ENCODE peak calls at places on chromosomes 6 and 20, in four cellular contexts. I is fibroblast of lung, L is IMR-90, D is stomach. H is an unnamed sample.

GRCh38 chr6:151630991-151631655 is 137.3 kb downstream of the CCDC170 start:
- DNase-seq in I (no peak), L (no peak), D (no peak), H (no peak)

GRCh38 chr6:156427345-156427744 is 349.8 kb upstream of the ARID1B start:
- DNase-seq in L (peak; percentile 91), D (no peak), I (peak; percentile 90), H (peak; percentile 91)

GRCh38 chr6:26216886-26217713 is 129.9 kb downstream of the HFE start:
- DNase-seq in I (peak; percentile 92), D (peak; percentile 84), L (peak; percentile 90), H (peak; percentile 48)

GRCh38 chr6:4647414-4648365 is 128.5 kb upstream of the CDYL start:
- DNase-seq in L (peak; percentile 84), D (peak; percentile 72), I (peak; percentile 82), H (no peak)

GRCh38 chr6:151916680-151917164 is 109.2 kb downstream of the ESR1 start:
- DNase-seq in D (no peak), L (no peak), I (peak; percentile 65), H (peak; percentile 91)

GRCh38 chr20:408843-409696 is 971 bp downstream of the RBCK1 start:
- DNase-seq in L (no peak), I (no peak), D (no peak), H (no peak)

GRCh38 chr6:158174514-158174913 is 6.4 kb downstream of the GTF2H5 start:
- DNase-seq in L (peak; percentile 95), I (peak; percentile 95), D (no peak), H (peak; percentile 83)

GRCh38 chr20:48394415-48395081 is 433.3 kb downstream of the PREX1 start:
- DNase-seq in L (no peak), I (no peak), D (no peak), H (no peak)

GRCh38 chr20:56575157-56575556 is 42.1 kb downstream of the FAM209B start:
- DNase-seq in D (no peak), I (no peak), L (no peak), H (no peak)

GRCh38 chr20:63106108-63106764 is 99.5 kb upstream of the BHLHE23 start:
- DNase-seq in I (peak; percentile 31), D (peak; percentile 89), L (peak; percentile 4), H (no peak)

GRCh38 chr6:33656844-33657243 is 35.7 kb downstream of the ITPR3 start:
- DNase-seq in D (no peak), L (no peak), I (no peak), H (no peak)

GRCh38 chr20:36466089-36466488 is 75.2 kb upstream of the MYL9 start:
- DNase-seq in D (no peak), L (no peak), I (no peak), H (no peak)

GRCh38 chr6:20159781-20160540 is 52.3 kb downstream of the MBOAT1 start:
- DNase-seq in L (peak; percentile 6), I (no peak), D (no peak), H (peak; percentile 9)

GRCh38 chr6:83505376-83505775 is 7.0 kb upstream of the PRSS35 start:
- DNase-seq in D (no peak), I (peak; percentile 10), L (no peak), H (no peak)

GRCh38 chr6:4402477-4402976 is 267.2 kb upstream of the ECI2 start:
- DNase-seq in L (peak; percentile 89), I (peak; percentile 87), D (no peak), H (peak; percentile 26)

GRCh38 chr6:51382838-51383237 is 564.2 kb downstream of the TFAP2B start:
- DNase-seq in I (no peak), L (no peak), D (no peak), H (no peak)

GRCh38 chr6:21593927-21594421 is 423 bp downstream of the SOX4 start:
- DNase-seq in D (peak; percentile 34), L (peak; percentile 72), I (peak; percentile 75), H (no peak)

GRCh38 chr6:159505140-159505922 is 187.7 kb downstream of the SOD2 start:
- DNase-seq in L (no peak), D (no peak), I (no peak), H (no peak)

GRCh38 chr6:85574932-85575598 is 18.6 kb downstream of the SNX14 start:
- DNase-seq in I (peak; percentile 85), D (no peak), L (peak; percentile 89), H (peak; percentile 35)

GRCh38 chr20:54065601-54066038 is 4.8 kb downstream of the BCAS1 start:
- DNase-seq in I (no peak), D (peak; percentile 35), L (no peak), H (no peak)

GRCh38 chr6:26470643-26471042 is 12.9 kb downstream of the BTN2A1 start:
- DNase-seq in D (no peak), L (no peak), I (no peak), H (no peak)

GRCh38 chr6:87393026-87393622 is 14.6 kb upstream of the CFAP206 start:
- DNase-seq in D (no peak), L (peak; percentile 70), I (peak; percentile 78), H (peak; percentile 13)

GRCh38 chr6:170151235-170152110 is 139.4 kb downstream of the DLL1 start:
- DNase-seq in L (no peak), D (no peak), I (no peak), H (no peak)

GRCh38 chr6:75933387-75933975 is 139.0 kb downstream of the IMPG1 start:
- DNase-seq in I (no peak), D (no peak), L (no peak), H (no peak)

GRCh38 chr20:41150664-41151063 is 13.3 kb downstream of the PLCG1 start:
- DNase-seq in D (no peak), I (no peak), L (peak; percentile 29), H (no peak)
- H3K4me3 ChIP-seq in D (no peak overlapping the region), I (no peak overlapping the region), L (no peak overlapping the region), H (no peak overlapping the region)

DNA sequence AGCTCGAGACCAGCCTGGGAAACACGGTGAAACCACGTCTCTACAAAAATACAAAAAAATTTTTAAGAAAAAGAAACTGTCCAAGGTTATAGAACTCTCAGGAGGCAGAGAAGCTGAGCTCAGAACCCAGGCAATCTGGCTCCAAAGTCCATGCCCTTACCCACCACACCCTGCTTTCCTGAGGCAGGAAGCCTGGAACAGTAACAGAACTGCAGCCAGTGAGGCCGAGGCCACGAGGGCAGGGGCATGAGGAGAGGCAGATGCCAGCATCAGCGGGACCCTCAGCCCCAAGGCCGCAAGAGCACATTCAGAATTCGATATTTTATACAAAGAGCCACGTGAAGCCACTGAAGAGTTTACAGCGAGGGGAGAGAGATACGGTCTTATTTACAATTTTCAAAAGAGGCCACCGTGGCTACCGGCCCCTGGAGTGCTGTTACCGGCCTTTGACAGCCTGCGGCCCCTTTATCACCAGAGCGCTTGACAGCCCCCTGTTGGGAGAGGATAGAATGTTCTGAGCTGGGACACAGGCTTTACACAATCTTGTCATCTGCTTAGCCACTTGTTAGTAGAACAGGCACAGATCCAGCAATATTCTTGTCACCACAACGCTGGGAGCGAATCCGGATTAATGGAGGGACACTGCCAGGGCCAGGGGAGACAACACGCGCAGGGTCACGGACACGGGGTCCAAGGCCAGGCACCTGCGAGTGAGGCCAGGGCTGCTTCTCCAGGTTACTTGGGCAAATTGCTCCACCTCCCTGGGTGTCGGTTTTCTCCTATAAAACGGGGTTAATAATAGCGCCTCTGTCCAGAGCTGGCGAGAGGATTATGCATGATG is 5.6 kb downstream of the SPATA2 start:
- DNase-seq in I (no peak), D (no peak), L (no peak), H (no peak)
- TF ChIP-seq CTCF in I (peak; percentile 11), D (no peak), L (no peak), H (no peak)

GRCh38 chr6:35473849-35474128 is 5.6 kb downstream of the RPL10A start:
- DNase-seq in D (no peak), L (no peak), I (no peak), H (no peak)

GRCh38 chr6:35476004-35476403 is 7.8 kb downstream of the RPL10A start:
- DNase-seq in I (no peak), L (no peak), D (no peak), H (no peak)

GRCh38 chr6:35475573-35475972 is 7.4 kb downstream of the RPL10A start:
- DNase-seq in L (no peak), D (no peak), I (no peak), H (no peak)

GRCh38 chr6:35474129-35474977 is 6.2 kb downstream of the RPL10A start:
- DNase-seq in L (no peak), I (no peak), D (no peak), H (no peak)

GRCh38 chr6:35474978-35475570 is 6.9 kb downstream of the RPL10A start:
- DNase-seq in I (no peak), L (no peak), D (no peak), H (no peak)
- H3K36me3 ChIP-seq in I (peaks cover 33% of the 10 kb centered on the region), L (peaks cover 63% of the 10 kb centered on the region), D (peaks cover 98% of the 10 kb centered on the region), H (peaks cover 36% of the 10 kb centered on the region)

GRCh38 chr20:23049933-23050838 is 714 bp upstream of the THBD start:
- DNase-seq in L (no peak), D (peak; percentile 71), I (peak; percentile 63), H (no peak)

GRCh38 chr20:23048283-23049200 is 930 bp downstream of the THBD start:
- DNase-seq in I (peak; percentile 23), L (peak; percentile 1), D (peak; percentile 79), H (no peak)

GRCh38 chr20:23049201-23049932 is at the start of gene THBD:
- DNase-seq in L (peak; percentile 12), I (peak; percentile 60), D (peak; percentile 76), H (no peak)

GRCh38 chr20:23052904-23053303 is 3.4 kb upstream of the THBD start:
- DNase-seq in I (no peak), D (no peak), L (no peak), H (no peak)

DNA sequence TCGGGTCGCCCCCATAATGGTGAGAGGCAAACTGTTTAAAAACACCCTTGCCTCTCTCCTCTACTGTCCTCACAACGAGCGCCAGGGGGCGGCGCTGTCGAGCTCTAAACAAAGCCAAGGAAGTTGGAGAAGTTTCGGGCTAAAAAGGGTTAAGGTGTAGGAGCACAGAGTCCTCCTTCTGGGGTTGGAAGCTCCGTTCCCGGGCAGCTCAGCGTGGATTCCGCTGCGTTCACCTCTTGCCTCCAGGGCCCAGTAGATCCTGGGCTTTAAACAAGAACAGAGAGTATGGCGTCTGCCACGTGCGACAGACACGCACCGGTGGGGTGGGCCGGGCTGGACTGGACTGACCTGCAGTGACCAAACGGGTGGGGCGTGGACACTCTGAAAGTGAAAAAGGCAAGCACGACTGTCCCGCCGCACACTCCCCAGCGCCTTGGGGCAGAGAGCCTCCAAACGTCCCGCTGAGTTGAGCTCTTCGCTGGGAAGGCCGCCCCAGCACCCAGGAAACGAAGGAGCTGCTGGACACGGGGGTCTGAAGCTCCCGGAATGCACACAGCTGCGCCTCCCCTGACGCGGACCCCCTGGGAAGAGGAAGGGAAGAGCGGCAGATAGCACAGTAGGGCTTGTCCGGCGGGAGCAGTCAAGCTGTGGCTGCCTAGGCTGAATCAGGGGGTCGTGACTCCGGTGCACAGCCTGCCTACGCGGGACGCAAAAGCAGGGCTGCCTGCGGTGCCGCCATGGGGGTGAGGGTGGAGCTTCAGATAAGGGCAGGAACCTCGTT is 1.6 kb upstream of the THBD start:
- DNase-seq in D (peak; percentile 78), I (peak; percentile 93), L (peak; percentile 52), H (no peak)
- H3K4me3 ChIP-seq in D (peak overlapping the region; percentile 66), I (peak overlapping the region; percentile 49), L (peak overlapping the region; percentile 31), H (peak overlapping the region; percentile 22)

DNA sequence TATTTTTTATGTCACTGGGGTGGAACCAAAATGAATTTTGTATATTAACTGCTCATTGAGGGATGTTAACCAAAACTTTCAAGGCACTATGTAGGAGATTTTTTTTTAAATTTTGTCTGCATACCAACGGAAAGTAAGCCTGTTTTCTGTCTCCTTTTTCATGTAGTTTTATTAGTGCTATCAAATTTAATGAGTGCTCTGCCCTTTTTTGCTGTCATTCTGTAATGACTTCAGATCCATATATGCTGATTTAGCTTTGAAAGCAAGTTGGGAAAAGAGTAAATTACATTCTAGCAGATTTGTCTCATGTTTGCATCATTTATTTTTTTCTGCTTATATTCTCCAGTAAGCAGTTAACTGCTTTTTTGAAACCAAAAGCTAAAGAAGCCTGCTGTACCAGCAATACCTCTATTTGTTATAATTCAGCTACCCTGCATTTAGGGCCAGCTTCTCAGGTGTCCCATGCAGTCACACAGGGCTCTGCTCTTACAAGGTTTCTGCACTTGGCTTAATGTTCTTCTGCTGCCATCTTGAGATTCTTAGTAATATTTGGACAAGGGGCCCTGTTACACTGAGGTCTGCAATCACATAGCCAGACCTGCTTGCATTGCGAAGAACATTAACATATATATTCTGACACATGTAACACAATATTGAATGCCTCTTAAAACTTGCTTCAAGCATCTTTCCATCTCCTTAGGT is 429.0 kb downstream of the UTRN start:
- DNase-seq in D (no peak), I (no peak), L (no peak), H (no peak)
- TF ChIP-seq CTCF in D (no peak), I (no peak), L (no peak), H (no peak)